ENCODE peak calls at places on chromosome 13, in four cellular contexts. E is heart left ventricle, V is IMR-90, N is uterus. Z is an unnamed sample.

GRCh38 chr13:64810701-64811258 is 2419.4 kb downstream of the PCDH9 start:
- DNase-seq in E (no peak), N (no peak), V (peak), Z (no peak)

GRCh38 chr13:77176350-77176749 is 149.4 kb upstream of the FBXL3 start:
- DNase-seq in N (no peak), E (no peak), V (peak), Z (no peak)

GRCh38 chr13:51769455-51770127 is 34.4 kb downstream of the DHRS12 start:
- DNase-seq in E (no peak), V (no peak), N (peak), Z (peak)

GRCh38 chr13:110233181-110233641 is 73.7 kb downstream of the COL4A1 start:
- DNase-seq in N (peak), E (peak), V (peak), Z (peak)

GRCh38 chr13:83065136-83065535 is 817.1 kb downstream of the SLITRK1 start:
- DNase-seq in V (peak), E (no peak), N (peak), Z (peak)

GRCh38 chr13:27258637-27259377 is 7.4 kb downstream of the RPL21 start:
- DNase-seq in V (no peak), E (no peak), N (no peak), Z (no peak)

GRCh38 chr13:87872813-87873212 is 201.6 kb downstream of the SLITRK5 start:
- DNase-seq in E (no peak), N (no peak), V (no peak), Z (no peak)

GRCh38 chr13:60765700-60766411 is 368.8 kb downstream of the TDRD3 start:
- DNase-seq in E (no peak), N (no peak), V (no peak), Z (no peak)

GRCh38 chr13:104773775-104774174 is 1707.6 kb upstream of the SLC10A2 start:
- DNase-seq in V (peak), N (no peak), E (no peak), Z (no peak)

GRCh38 chr13:41463823-41464602 is 6.7 kb downstream of the RGCC start:
- DNase-seq in E (no peak), V (no peak), N (no peak), Z (no peak)

GRCh38 chr13:110576070-110576394 is 14.5 kb upstream of the RAB20 start:
- DNase-seq in E (no peak), N (no peak), V (no peak), Z (no peak)

GRCh38 chr13:54965881-54966280 is 1937.3 kb downstream of the OLFM4 start:
- DNase-seq in V (no peak), N (no peak), E (no peak), Z (no peak)

GRCh38 chr13:47723898-47724297 is 277.2 kb downstream of the SUCLA2 start:
- DNase-seq in E (no peak), V (no peak), N (no peak), Z (no peak)

GRCh38 chr13:75139291-75139690 is 342.7 kb downstream of the TBC1D4 start:
- DNase-seq in E (no peak), V (peak), N (no peak), Z (no peak)

GRCh38 chr13:100315522-100315921 is 226.6 kb downstream of the PCCA start:
- DNase-seq in V (no peak), N (no peak), E (no peak), Z (no peak)

GRCh38 chr13:48561461-48562224 is 28.8 kb upstream of the RCBTB2 start:
- DNase-seq in E (no peak), N (no peak), V (no peak), Z (no peak)

GRCh38 chr13:75395901-75396300 is 86.1 kb downstream of the TBC1D4 start:
- DNase-seq in V (no peak), N (no peak), E (no peak), Z (no peak)

GRCh38 chr13:65808061-65808460 is 1422.1 kb downstream of the PCDH9 start:
- DNase-seq in E (no peak), N (no peak), V (peak), Z (no peak)

GRCh38 chr13:27955192-27955591 is 13.9 kb downstream of the CDX2 start:
- DNase-seq in V (no peak), N (no peak), E (no peak), Z (no peak)

GRCh38 chr13:107254392-107254791 is 686.5 kb upstream of the ARGLU1 start:
- DNase-seq in E (no peak), V (no peak), N (no peak), Z (no peak)

GRCh38 chr13:105541565-105541964 is 993.9 kb downstream of the EFNB2 start:
- DNase-seq in N (no peak), E (no peak), V (no peak), Z (no peak)

GRCh38 chr13:112182251-112182650 is 115.3 kb downstream of the SOX1 start:
- DNase-seq in V (no peak), N (no peak), E (no peak), Z (no peak)

GRCh38 chr13:66879971-66880370 is 350.2 kb downstream of the PCDH9 start:
- DNase-seq in N (no peak), E (no peak), V (no peak), Z (no peak)

GRCh38 chr13:95605426-95606125 is 38.9 kb downstream of the DZIP1 start:
- DNase-seq in V (no peak), N (no peak), E (no peak), Z (no peak)

GRCh38 chr13:36981156-36981743 is 17.9 kb downstream of the ALG5 start:
- DNase-seq in E (no peak), N (no peak), V (peak), Z (no peak)

GRCh38 chr13:78040431-78040830 is 121.8 kb upstream of the EDNRB start:
- DNase-seq in E (no peak), V (no peak), N (no peak), Z (no peak)

GRCh38 chr13:53341144-53341510 is 312.5 kb downstream of the OLFM4 start:
- DNase-seq in N (no peak), V (no peak), E (no peak), Z (no peak)

GRCh38 chr13:33261426-33262068 is 24.0 kb downstream of the STARD13 start:
- DNase-seq in N (peak), E (no peak), V (peak), Z (no peak)

GRCh38 chr13:33263484-33263883 is 22.1 kb downstream of the STARD13 start:
- DNase-seq in V (no peak), E (no peak), N (no peak), Z (no peak)

GRCh38 chr13:33262997-33263396 is 22.6 kb downstream of the STARD13 start:
- DNase-seq in N (no peak), V (no peak), E (no peak), Z (no peak)

GRCh38 chr13:33262554-33262953 is 23.0 kb downstream of the STARD13 start:
- DNase-seq in V (no peak), N (no peak), E (no peak), Z (no peak)

GRCh38 chr13:33262069-33262487 is 23.5 kb downstream of the STARD13 start:
- DNase-seq in V (peak), E (no peak), N (peak), Z (no peak)
- TF ChIP-seq POLR2A in V (no peak), E (no peak), N (no peak), Z (no peak)

GRCh38 chr13:73039201-73040108 is 19.4 kb upstream of the KLF5 start:
- DNase-seq in V (no peak), N (no peak), E (no peak), Z (no peak)

GRCh38 chr13:73038064-73038463 is 20.7 kb upstream of the KLF5 start:
- DNase-seq in V (no peak), N (no peak), E (no peak), Z (no peak)

GRCh38 chr13:73036566-73036965 is 22.2 kb upstream of the KLF5 start:
- DNase-seq in N (no peak), E (no peak), V (no peak), Z (no peak)

GRCh38 chr13:73034901-73035300 is 23.9 kb upstream of the KLF5 start:
- DNase-seq in V (no peak), N (no peak), E (no peak), Z (no peak)

GRCh38 chr13:73035660-73036059 is 23.1 kb upstream of the KLF5 start:
- DNase-seq in N (no peak), E (no peak), V (no peak), Z (no peak)
- TF ChIP-seq POLR2A in N (no peak), E (no peak), V (no peak), Z (no peak)

GRCh38 chr13:46154136-46154854 is 27.7 kb downstream of the LCP1 start:
- DNase-seq in E (no peak), N (no peak), V (no peak), Z (no peak)
- TF ChIP-seq POLR2A in E (no peak), N (no peak), V (no peak), Z (no peak)

DNA sequence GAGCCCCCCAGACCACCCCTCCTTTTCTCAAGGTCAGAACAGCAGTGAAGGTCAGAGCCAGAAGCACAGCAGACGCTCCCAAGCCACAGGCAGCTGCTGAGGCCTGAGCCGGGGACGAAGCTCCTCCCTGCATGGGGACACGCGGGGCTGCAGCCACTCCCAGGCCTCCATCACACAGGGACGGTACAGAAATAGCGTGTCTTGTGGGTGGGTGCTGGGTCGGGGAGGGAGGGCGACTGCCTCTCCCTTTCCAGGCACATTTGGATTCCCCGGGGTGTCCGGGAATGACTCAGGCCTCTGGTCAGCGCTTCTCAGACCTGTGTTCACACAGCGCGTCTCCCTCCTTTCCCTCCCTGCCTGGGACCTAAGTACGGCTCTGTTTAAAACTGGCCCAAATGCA is 33.2 kb downstream of the RASA3 start:
- DNase-seq in N (peak), E (peak), V (peak), Z (peak)
- TF ChIP-seq POLR2A in N (no peak), E (no peak), V (peak), Z (no peak)

GRCh38 chr13:79448413-79448812 is 32.5 kb upstream of the NDFIP2 start:
- DNase-seq in E (no peak), V (peak), N (no peak), Z (no peak)

GRCh38 chr13:79442706-79443105 is 36.7 kb upstream of the RBM26 start:
- DNase-seq in N (no peak), V (no peak), E (no peak), Z (no peak)

GRCh38 chr13:79447741-79448140 is 33.2 kb upstream of the NDFIP2 start:
- DNase-seq in N (no peak), V (no peak), E (no peak), Z (no peak)

GRCh38 chr13:79447141-79447540 is 33.8 kb upstream of the NDFIP2 start:
- DNase-seq in N (no peak), V (no peak), E (no peak), Z (no peak)

DNA sequence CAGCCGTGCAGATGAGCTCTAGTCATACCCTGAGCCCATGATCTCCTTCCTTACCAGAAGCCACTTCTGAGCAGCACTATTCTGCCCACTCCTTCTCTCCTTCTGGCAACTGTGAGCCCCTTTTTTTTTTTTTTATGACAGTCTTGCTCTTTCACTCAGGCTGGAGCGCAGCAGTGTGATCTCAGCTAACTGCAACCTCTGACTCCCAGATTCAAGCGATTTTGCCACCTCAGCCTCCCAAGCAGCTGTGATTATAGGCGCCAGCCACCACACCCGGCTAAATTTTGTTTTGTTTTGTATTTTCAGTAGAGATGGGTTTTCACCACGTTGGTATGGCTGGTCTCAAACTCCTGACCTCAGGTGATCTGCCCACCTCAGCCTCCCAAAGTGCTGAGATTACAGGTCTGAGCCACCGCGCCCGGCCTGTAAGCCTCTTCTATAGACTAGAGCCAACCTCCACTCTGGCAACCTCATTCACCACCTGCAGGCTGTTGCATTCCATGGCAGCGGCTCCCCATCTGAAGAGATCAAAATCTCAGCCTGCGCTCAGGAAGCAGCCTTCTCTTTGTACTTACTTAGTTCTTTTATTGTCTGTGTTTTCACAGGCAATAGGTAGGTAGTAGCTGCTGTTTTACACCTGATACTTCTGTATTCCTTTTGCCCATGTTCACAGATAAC is 34.8 kb upstream of the NDFIP2 start:
- DNase-seq in V (no peak), E (no peak), N (no peak), Z (no peak)
- TF ChIP-seq POLR2A in V (no peak), E (no peak), N (no peak), Z (no peak)

GRCh38 chr13:98652721-98653470 is 76.0 kb upstream of the STK24 start:
- DNase-seq in E (no peak), N (no peak), V (no peak), Z (no peak)

GRCh38 chr13:98649861-98650260 is 73.0 kb upstream of the STK24 start:
- DNase-seq in N (no peak), E (no peak), V (no peak), Z (no peak)

GRCh38 chr13:98648676-98649075 is 71.8 kb upstream of the STK24 start:
- DNase-seq in E (no peak), V (no peak), N (no peak), Z (no peak)

GRCh38 chr13:98651716-98652115 is 74.8 kb upstream of the STK24 start:
- DNase-seq in V (no peak), N (no peak), E (no peak), Z (no peak)

DNA sequence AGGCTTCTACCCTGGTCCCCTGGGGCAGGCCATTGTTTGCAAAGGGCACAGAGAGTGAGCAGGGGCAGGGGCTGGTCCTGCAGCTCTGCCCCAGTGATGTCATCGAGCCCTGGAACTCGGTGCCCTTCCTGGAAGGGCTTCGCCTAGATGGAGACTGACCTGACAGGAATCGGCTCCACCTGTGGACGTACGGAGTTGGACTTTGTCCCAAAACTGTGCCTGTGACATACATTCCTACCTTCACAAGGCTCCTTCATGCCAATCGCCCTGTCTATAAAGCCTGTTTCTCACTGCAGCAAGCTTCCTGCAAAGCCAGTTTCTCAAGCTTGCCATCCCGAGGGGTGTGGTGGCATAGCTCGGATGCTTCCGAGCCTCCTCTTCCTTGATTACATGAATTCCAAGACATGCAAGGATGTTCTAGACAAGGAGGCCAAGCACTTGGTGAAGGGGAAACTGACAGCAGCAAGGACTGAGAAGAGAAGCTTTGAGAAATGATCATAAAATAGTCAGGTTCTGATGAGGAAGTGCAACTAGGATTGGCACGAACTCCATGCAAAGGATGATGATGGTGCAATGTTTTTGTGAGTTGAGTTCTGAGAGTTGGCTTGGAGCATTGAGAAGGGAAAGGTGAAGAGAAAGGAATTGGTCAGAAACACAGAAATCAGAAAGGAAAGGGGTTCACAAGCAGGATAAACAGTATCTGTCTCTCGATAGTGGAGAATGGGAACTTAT is 73.6 kb upstream of the STK24 start:
- DNase-seq in N (no peak), V (no peak), E (no peak), Z (no peak)
- TF ChIP-seq POLR2A in N (no peak), V (no peak), E (no peak), Z (no peak)

DNA sequence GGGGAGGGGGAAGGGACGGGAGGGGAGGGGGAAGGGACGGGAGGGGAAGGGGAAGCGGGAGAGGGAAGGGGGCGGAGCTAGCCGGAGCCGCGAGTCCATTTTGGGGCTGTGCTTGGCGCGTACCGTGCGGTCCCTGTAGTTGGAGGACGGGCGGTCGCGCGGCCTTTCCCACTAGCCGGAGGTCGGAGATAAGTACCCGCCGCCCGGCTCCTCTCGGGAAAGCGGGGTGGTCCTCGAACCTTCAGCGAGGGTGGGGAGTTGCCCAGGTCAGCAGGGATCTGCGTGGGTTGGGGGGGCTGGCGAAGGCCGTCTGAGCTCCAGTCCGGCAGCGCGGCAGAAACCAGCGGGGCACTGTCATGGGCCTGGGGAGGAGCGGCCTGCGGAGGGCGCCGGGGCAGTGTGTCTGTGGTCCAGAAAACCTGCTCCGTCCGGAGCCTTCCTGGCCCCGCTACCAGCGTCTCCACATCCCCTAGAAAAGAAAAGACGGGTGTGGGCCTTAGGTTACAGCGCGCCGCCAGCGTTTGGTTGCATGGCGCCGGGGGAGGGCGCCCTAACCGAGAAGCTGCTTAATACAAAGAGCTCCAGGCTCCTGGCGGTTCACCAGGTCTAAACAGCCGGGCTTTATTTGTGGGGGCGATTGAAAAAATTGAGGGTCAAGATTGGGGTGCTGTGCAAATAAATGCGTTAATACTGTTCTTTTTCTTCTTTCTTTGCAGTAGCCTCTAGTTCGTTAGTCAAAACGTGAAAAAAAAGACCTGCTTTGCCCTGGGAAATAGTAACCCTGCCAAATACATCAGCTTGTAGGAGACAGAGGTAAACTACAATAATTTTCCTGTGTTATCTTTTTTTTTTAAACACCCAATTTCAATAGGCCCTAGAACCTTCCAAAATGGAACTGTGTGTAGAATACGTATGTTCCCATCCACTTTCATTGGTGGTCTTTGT is at the start of gene TRIM13:
- DNase-seq in E (peak), N (peak), V (peak), Z (peak)
- TF ChIP-seq POLR2A in E (peak), N (peak), V (peak), Z (peak)

GRCh38 chr13:79405831-79406596 is at the start of gene RBM26:
- DNase-seq in V (peak), E (peak), N (peak), Z (peak)
- TF ChIP-seq POLR2A in V (peak), E (peak), N (peak), Z (peak)

Z was measured in esophagus muscularis mucosa.